ENCODE peak calls at places on chromosomes 13 and 19, in nine cellular contexts. R is uterus; M is left cardiac atrium; B is activated CD4-positive, alpha-beta T cell treated with anti-CD3 and anti-CD28 coated beads, Interleukin-2, amount 10 ng/mL, durations not matched to agents 7 days and 5 days; O is B cell; Y is NCI-H1092; L is ELR; K is stimulated activated CD4-positive, alpha-beta T cell treated with anti-CD3 and anti-CD28 coated beads, TNF-alpha, amount 100 ng/mL, for 1 hour; E is stimulated activated CD8-positive, alpha-beta memory T cell treated with anti-CD3 and anti-CD28 coated beads, Interleukin-7, amount 100 ng/mL, for 1 hour. T is an unnamed sample.

GRCh38 chr19:45250216-45250831 is 747 bp upstream of the MARK4 start:
- DNase-seq in L (no peak), K (no peak), O (no peak), Y (no peak), R (no peak), E (no peak), M (no peak), B (no peak), T (peak; percentile 73)

GRCh38 chr19:14361824-14362223 is 19.4 kb upstream of the ADGRE5 start:
- DNase-seq in B (peak; percentile 53), L (peak; percentile 46), O (peak; percentile 60), E (no peak), M (no peak), Y (no peak), R (no peak), K (no peak), T (peak; percentile 77)

GRCh38 chr13:45113809-45114208 is 6.5 kb upstream of the GTF2F2 start:
- DNase-seq in M (no peak), B (no peak), K (no peak), L (no peak), Y (no peak), R (no peak), E (no peak), O (no peak), T (no peak)

GRCh38 chr13:59734393-59734792 is 429.3 kb downstream of the DIAPH3 start:
- DNase-seq in K (no peak), R (no peak), B (no peak), Y (no peak), L (no peak), O (peak; percentile 21), M (no peak), E (no peak), T (no peak)

GRCh38 chr13:65470781-65471180 is 1759.4 kb downstream of the PCDH9 start:
- DNase-seq in O (no peak), K (no peak), L (peak; percentile 8), B (no peak), Y (no peak), R (no peak), E (no peak), M (no peak), T (no peak)

GRCh38 chr13:100039740-100040139 is 49.2 kb upstream of the PCCA start:
- DNase-seq in O (no peak), L (peak; percentile 47), R (no peak), Y (no peak), K (no peak), M (no peak), B (no peak), E (no peak), T (no peak)

GRCh38 chr13:20713751-20714150 is 10.3 kb downstream of the IL17D start:
- DNase-seq in K (no peak), B (no peak), O (no peak), Y (no peak), L (peak; percentile 80), M (peak; percentile 59), R (no peak), E (no peak), T (no peak)

GRCh38 chr19:41701401-41702075 is 6.9 kb upstream of the CEACAM5 start:
- DNase-seq in R (no peak), L (peak; percentile 11), M (no peak), K (no peak), E (no peak), B (no peak), Y (peak; percentile 32), O (no peak), T (peak; percentile 51)

GRCh38 chr19:10289167-10289835 is 451 bp upstream of the ICAM5 start:
- DNase-seq in M (peak; percentile 65), O (peak; percentile 78), B (peak; percentile 57), E (no peak), R (no peak), Y (peak; percentile 22), K (no peak), L (peak; percentile 90), T (peak; percentile 87)

GRCh38 chr19:45477216-45477615 is 9.4 kb downstream of the FOSB start:
- DNase-seq in R (no peak), K (no peak), M (no peak), B (no peak), O (peak; percentile 55), L (no peak), E (no peak), Y (no peak), T (no peak)

GRCh38 chr13:66106246-66106645 is 1123.9 kb downstream of the PCDH9 start:
- DNase-seq in E (no peak), Y (no peak), M (no peak), L (no peak), B (no peak), K (no peak), O (no peak), R (no peak), T (no peak)

GRCh38 chr13:105502193-105502592 is 1033.3 kb downstream of the EFNB2 start:
- DNase-seq in L (no peak), O (no peak), E (no peak), M (no peak), Y (no peak), K (no peak), B (no peak), R (no peak), T (no peak)

GRCh38 chr13:99614465-99614885 is 113.2 kb downstream of the TM9SF2 start:
- DNase-seq in Y (no peak), K (no peak), R (no peak), L (peak; percentile 36), E (no peak), O (peak; percentile 52), M (no peak), B (peak; percentile 29), T (no peak)

GRCh38 chr13:97202761-97203160 is 19.4 kb upstream of the MBNL2 start:
- DNase-seq in R (no peak), L (no peak), O (no peak), B (no peak), Y (no peak), E (no peak), K (no peak), M (no peak), T (no peak)

GRCh38 chr19:43934055-43934984 is 762 bp downstream of the ZNF45 start:
- DNase-seq in M (no peak), B (no peak), R (no peak), E (no peak), K (no peak), L (peak; percentile 18), O (peak; percentile 2), Y (no peak), T (no peak)

GRCh38 chr13:69737129-69737935 is 370.3 kb upstream of the ATXN8OS start:
- DNase-seq in K (no peak), Y (no peak), L (no peak), O (no peak), B (no peak), R (no peak), E (no peak), M (no peak), T (no peak)

GRCh38 chr19:19540707-19541515 is 2.8 kb downstream of the CILP2 start:
- DNase-seq in O (peak; percentile 73), B (peak; percentile 73), R (no peak), E (peak; percentile 51), Y (peak; percentile 7), K (peak; percentile 46), M (peak; percentile 63), L (peak; percentile 60), T (peak; percentile 87)

GRCh38 chr19:48501446-48501960 is 10.1 kb downstream of the LMTK3 start:
- DNase-seq in L (no peak), E (no peak), B (peak; percentile 64), R (no peak), O (peak; percentile 43), Y (no peak), M (no peak), K (no peak), T (no peak)

GRCh38 chr13:107842562-107843180 is 372.7 kb downstream of the LIG4 start:
- DNase-seq in M (no peak), B (no peak), Y (no peak), R (no peak), K (no peak), E (no peak), L (peak; percentile 32), O (no peak), T (no peak)

GRCh38 chr19:12527034-12527836 is 24.0 kb downstream of the ZNF564 start:
- DNase-seq in O (peak; percentile 10), K (no peak), B (no peak), Y (no peak), E (no peak), R (no peak), M (no peak), L (peak; percentile 41), T (no peak)

GRCh38 chr13:36728006-36728405 is 54.2 kb downstream of the SERTM1 start:
- DNase-seq in O (no peak), E (no peak), Y (no peak), K (no peak), R (no peak), L (no peak), B (no peak), M (no peak), T (no peak)

GRCh38 chr13:84358601-84359000 is 476.3 kb upstream of the SLITRK1 start:
- DNase-seq in O (no peak), L (no peak), B (no peak), R (no peak), K (no peak), Y (no peak), E (no peak), M (no peak), T (no peak)

GRCh38 chr19:18603255-18603957 is 3.2 kb downstream of the CRLF1 start:
- DNase-seq in B (no peak), K (no peak), Y (no peak), O (peak; percentile 38), M (no peak), L (peak; percentile 38), E (no peak), R (no peak), T (no peak)

GRCh38 chr13:81714513-81714912 is 1373.6 kb upstream of the SPRY2 start:
- DNase-seq in E (no peak), B (no peak), Y (no peak), M (no peak), L (peak; percentile 21), R (no peak), O (no peak), K (no peak), T (no peak)

GRCh38 chr19:1568320-1569019 is at the start of gene MEX3D:
- DNase-seq in K (peak; percentile 68), M (peak; percentile 79), B (peak; percentile 78), L (peak; percentile 83), R (peak; percentile 75), Y (peak; percentile 56), E (peak; percentile 61), O (peak; percentile 95), T (peak; percentile 93)

GRCh38 chr19:408441-409005 is 424 bp downstream of the C2CD4C start:
- DNase-seq in L (no peak), O (peak; percentile 22), M (no peak), K (no peak), R (no peak), B (no peak), E (no peak), Y (peak; percentile 21), T (peak; percentile 62)

GRCh38 chr13:78586706-78587105 is 16.6 kb downstream of the POU4F1 start:
- DNase-seq in Y (no peak), O (no peak), B (no peak), E (no peak), R (no peak), K (no peak), M (no peak), L (no peak), T (no peak)

GRCh38 chr19:38049105-38049649 is 142.2 kb downstream of the SIPA1L3 start:
- DNase-seq in B (peak; percentile 75), K (peak; percentile 18), M (no peak), L (peak; percentile 87), E (no peak), O (peak; percentile 79), Y (no peak), R (no peak), T (peak; percentile 86)

GRCh38 chr13:75318138-75318833 is 163.7 kb downstream of the TBC1D4 start:
- DNase-seq in Y (no peak), E (no peak), K (no peak), L (no peak), R (no peak), M (no peak), O (no peak), B (peak; percentile 16), T (no peak)

GRCh38 chr19:35140898-35141626 is 2.0 kb upstream of the FXYD7 start:
- DNase-seq in Y (no peak), M (peak; percentile 95), O (peak; percentile 92), E (peak; percentile 91), R (peak; percentile 97), L (peak; percentile 91), B (peak; percentile 96), K (peak; percentile 92), T (peak; percentile 97)

GRCh38 chr13:113882716-113883115 is 18.8 kb upstream of the GAS6 start:
- DNase-seq in M (no peak), Y (no peak), E (no peak), R (no peak), K (no peak), O (no peak), L (no peak), B (no peak), T (no peak)